ENCODE peak calls at places on chromosomes 6 and 20, in four cellular contexts. Z is astrocyte, V is pancreas, U is ovary. J is an unnamed sample.

GRCh38 chr6:116304538-116305097 is 24.9 kb upstream of the TSPYL1 start:
- DNase-seq in V (no peak), U (no peak), Z (no peak), J (no peak)

GRCh38 chr20:63441777-63442493 is 30.5 kb downstream of the KCNQ2 start:
- DNase-seq in Z (peak; percentile 12), V (peak; percentile 26), U (no peak), J (peak; percentile 71)

GRCh38 chr6:41618598-41618997 is 19.7 kb upstream of the MDFI start:
- DNase-seq in Z (no peak), U (no peak), V (no peak), J (no peak)

GRCh38 chr6:715709-716450 is 22.9 kb upstream of the EXOC2 start:
- DNase-seq in U (no peak), Z (no peak), V (no peak), J (no peak)

GRCh38 chr6:17237246-17237645 is 43.9 kb upstream of the RBM24 start:
- DNase-seq in U (no peak), Z (no peak), V (no peak), J (no peak)

GRCh38 chr20:10390709-10391108 is 43.3 kb downstream of the MKKS start:
- DNase-seq in Z (no peak), V (no peak), U (no peak), J (no peak)

GRCh38 chr6:35363293-35363750 is 21.0 kb downstream of the PPARD start:
- DNase-seq in U (no peak), V (no peak), Z (peak; percentile 51), J (no peak)

GRCh38 chr6:3727593-3728108 is 23.9 kb downstream of the PXDC1 start:
- DNase-seq in V (no peak), U (no peak), Z (no peak), J (no peak)

GRCh38 chr6:107098436-107099307 is 16.6 kb downstream of the BEND3 start:
- DNase-seq in Z (no peak), V (no peak), U (no peak), J (no peak)

GRCh38 chr6:170129691-170130171 is 161.1 kb downstream of the DLL1 start:
- DNase-seq in U (peak; percentile 55), V (peak; percentile 41), Z (no peak), J (no peak)

GRCh38 chr6:170131351-170131750 is 159.5 kb downstream of the DLL1 start:
- DNase-seq in U (no peak), V (no peak), Z (no peak), J (no peak)

GRCh38 chr6:170130201-170130621 is 160.7 kb downstream of the DLL1 start:
- DNase-seq in V (no peak), U (no peak), Z (no peak), J (no peak)

GRCh38 chr6:170132011-170132521 is 158.8 kb downstream of the DLL1 start:
- DNase-seq in Z (no peak), V (no peak), U (no peak), J (no peak)

DNA sequence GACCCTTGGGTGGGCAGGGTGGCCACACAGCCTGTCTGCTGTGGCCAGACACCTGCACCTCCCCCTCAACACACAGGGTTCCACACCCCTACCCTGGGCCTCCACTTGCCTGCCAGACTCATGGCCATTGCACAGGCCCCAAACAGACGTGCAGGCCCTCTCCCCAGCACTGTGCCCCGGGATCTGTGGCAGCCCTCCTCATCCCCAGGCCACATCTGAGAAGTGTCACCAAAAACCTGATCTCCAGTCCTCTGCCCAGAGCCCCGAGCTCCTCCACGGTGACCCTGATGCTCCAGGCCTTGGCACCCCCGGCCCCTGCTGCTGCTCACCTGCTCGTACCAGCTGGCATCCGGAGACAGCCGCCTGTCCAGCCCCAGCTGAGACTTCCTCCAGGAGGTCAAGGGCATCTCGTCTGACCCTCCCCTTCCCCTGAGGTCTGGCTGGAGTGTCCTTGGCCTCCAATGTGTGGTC is 160.1 kb downstream of the DLL1 start:
- DNase-seq in Z (no peak), V (no peak), U (no peak), J (no peak)
- TF ChIP-seq CTCF in Z (no peak), V (no peak), U (no peak), J (no peak)

DNA sequence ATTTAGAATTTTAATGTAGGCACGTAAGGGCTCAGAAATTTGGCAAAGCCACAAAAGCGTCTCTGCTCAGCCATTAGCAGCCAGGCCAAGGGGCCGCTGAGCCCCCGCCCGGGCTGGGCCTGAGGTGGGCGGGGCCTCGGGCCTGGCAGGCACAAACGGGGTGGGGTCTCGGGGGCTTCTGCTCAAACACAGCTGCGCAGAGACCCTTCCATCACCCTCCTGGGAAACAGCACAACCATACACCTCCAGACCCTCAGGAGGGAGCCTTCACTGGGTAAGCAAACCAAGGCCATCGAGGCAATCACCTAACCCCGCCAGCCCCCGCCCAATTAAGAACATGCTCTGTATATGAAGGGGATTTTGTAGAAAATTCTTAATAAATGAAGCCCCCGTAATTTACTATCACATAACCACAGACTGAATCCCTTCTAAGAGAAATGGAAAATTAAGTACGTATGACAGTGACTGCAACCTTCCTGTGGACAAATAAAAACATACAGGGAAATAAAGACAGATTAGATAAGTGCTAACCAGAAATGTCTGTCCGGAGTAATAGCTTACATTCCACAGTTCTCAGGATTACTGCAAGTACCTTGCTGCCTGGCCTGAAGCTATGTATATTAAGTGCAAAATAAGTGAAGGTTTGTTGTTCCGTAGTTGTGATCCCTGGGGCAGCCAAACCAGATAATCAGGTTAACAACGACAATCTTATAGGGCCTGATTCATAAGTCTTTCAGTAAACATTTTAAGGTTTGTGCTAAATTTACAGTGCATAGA is 3.0 kb downstream of the NEDD9 start:
- DNase-seq in V (no peak), Z (no peak), U (no peak), J (no peak)
- H3K27me3 ChIP-seq in V (no peaks in the 10 kb centered on the region), Z (no peaks in the 10 kb centered on the region), U (no peaks in the 10 kb centered on the region), J (no peaks in the 10 kb centered on the region)

DNA sequence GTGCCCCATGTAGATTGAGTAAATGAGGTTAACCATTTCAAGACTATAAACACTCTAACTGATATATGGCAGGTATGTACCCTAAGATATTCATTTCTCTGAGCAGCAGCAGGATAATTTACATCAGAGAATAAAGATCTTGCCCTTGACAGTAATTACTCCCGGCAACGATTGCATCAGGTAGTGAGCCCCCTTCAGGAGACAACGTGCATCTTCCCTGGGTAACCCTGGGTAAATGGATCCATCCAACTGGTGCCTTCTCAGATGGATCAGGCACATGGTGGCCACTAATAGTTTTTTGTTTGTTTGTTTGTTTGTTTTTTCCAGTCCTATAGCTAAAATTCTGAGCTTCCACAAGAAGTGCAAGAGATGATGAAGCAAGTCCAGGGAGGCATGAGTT is 469.4 kb upstream of the SLC35B3 start:
- DNase-seq in V (no peak), U (no peak), Z (no peak), J (no peak)
- TF ChIP-seq CTCF in V (no peak), U (no peak), Z (no peak), J (peak; percentile 66)

GRCh38 chr20:61931476-61932198 is 134.0 kb downstream of the TAF4 start:
- DNase-seq in U (no peak), V (no peak), Z (no peak), J (no peak)

GRCh38 chr20:61933951-61934715 is 131.5 kb downstream of the TAF4 start:
- DNase-seq in Z (no peak), V (no peak), U (no peak), J (no peak)

GRCh38 chr20:61933481-61933950 is 132.2 kb downstream of the TAF4 start:
- DNase-seq in U (no peak), V (no peak), Z (no peak), J (no peak)

GRCh38 chr20:61932199-61932592 is 133.5 kb downstream of the TAF4 start:
- DNase-seq in V (no peak), Z (no peak), U (no peak), J (no peak)

GRCh38 chr20:61932711-61933480 is 132.8 kb downstream of the TAF4 start:
- DNase-seq in Z (no peak), U (no peak), V (no peak), J (no peak)
- H3K27me3 ChIP-seq in Z (no peaks in the 10 kb centered on the region), U (no peaks in the 10 kb centered on the region), V (no peaks in the 10 kb centered on the region), J (no peaks in the 10 kb centered on the region)

DNA sequence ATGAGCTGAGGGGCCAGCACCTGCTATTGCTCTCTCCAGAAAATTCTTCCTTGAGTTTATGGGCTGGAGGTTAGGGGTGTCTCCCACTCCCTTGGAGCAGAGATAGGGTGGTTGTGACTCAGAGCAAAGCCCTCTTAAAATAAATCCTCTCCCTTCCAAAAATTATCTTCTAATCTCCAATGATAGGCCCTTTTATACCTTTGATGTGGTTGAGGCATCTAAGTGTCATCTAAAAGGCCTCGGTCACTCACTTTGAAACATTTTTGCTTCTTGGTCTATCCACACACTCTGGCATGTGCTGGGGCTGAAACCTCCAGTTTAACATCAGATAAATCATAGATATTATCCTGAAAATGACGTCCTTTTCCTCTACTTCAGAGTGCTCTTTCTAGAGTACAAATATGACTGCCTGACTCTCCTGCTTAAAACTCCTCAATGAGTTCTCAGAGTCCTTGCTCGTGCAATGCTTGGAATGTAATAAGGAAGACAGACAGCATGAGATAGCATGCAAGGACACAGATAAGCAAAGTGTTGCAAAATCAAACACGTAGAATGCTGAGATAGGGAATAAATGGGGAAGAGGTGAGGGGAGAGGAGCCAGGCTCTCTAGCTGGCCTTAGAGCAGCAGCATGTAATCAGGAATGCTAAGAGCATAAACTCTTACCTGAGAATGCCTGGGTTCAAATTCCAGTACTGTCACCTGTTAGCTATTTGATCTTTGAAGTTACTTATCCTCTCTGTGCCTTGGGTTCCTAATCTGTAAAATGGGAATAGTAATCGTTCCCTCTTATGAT is 374.1 kb upstream of the CITED2 start:
- DNase-seq in U (no peak), V (no peak), Z (peak; percentile 83), J (no peak)
- TF ChIP-seq CTCF in U (no peak), V (no peak), Z (no peak), J (no peak)

GRCh38 chr20:37251836-37252477 is 9.7 kb downstream of the GHRH start:
- DNase-seq in V (no peak), Z (no peak), U (no peak), J (no peak)
- H3K27me3 ChIP-seq in V (no peaks in the 10 kb centered on the region), Z (peaks cover 10% of the 10 kb centered on the region), U (no peaks in the 10 kb centered on the region), J (peaks cover 3% of the 10 kb centered on the region)